ENCODE peak calls at places on chromosomes 12 and 14, in seven cellular contexts. R is CD8-positive, alpha-beta memory T cell; N is fibroblast of mammary gland; H is activated T-helper 1 cell treated with anti-CD3 and anti-CD28 coated beads, Interleukin-12 subunit alpha, Interleukin-12 subunit beta, Interleukin-2, Interleukin-4 antibody, amounts not matched to agents 30 ng/mL and 10 ng/mL and 1 ng/mL, durations not matched to agents 14 hours and 24 hours and 36 hours; A is stimulated activated CD8-positive, alpha-beta memory T cell treated with anti-CD3 and anti-CD28 coated beads, Interleukin-15, amount 100 ng/mL, for 4 hours; W is activated gamma-delta T cell treated with Interleukin-2 at 50 U/mL for 16 hours; Q is dorsolateral prefrontal cortex. G is an unnamed sample.
A peak's percentile ranks its signal among the peaks of the same experiment; 100 is the strongest.

GRCh38 chr14:101351769-101352168 is 209.5 kb upstream of the DIO3 start:
- DNase-seq in H (no peak), Q (no peak), A (no peak), W (no peak), R (no peak), N (no peak), G (no peak)

GRCh38 chr14:92677087-92677668 is 71.2 kb downstream of the LGMN start:
- DNase-seq in H (peak; percentile 24), R (no peak), W (no peak), A (no peak), N (peak; percentile 77), Q (peak; percentile 37), G (no peak)

GRCh38 chr12:75628916-75629315 is 117.5 kb upstream of the KRR1 start:
- DNase-seq in A (no peak), Q (no peak), W (no peak), R (no peak), N (no peak), H (no peak), G (no peak)

GRCh38 chr12:40058721-40059190 is 47.1 kb downstream of the SLC2A13 start:
- DNase-seq in A (no peak), Q (no peak), N (peak; percentile 6), R (no peak), H (no peak), W (no peak), G (no peak)

GRCh38 chr12:98754095-98754494 is 109.0 kb downstream of the APAF1 start:
- DNase-seq in A (no peak), H (peak; percentile 30), N (peak; percentile 71), W (no peak), R (no peak), Q (peak; percentile 82), G (peak; percentile 59)

GRCh38 chr12:108773798-108774788 is 42.8 kb upstream of the CORO1C start:
- DNase-seq in A (no peak), N (peak; percentile 82), H (no peak), Q (peak; percentile 85), R (no peak), W (no peak), G (peak; percentile 75)

GRCh38 chr12:58893421-58893986 is 26.8 kb downstream of the LRIG3 start:
- DNase-seq in R (no peak), A (no peak), Q (no peak), W (no peak), H (no peak), N (peak; percentile 70), G (no peak)

GRCh38 chr12:51752490-51752889 is 96.0 kb downstream of the FIGNL2 start:
- DNase-seq in N (peak; percentile 85), R (no peak), A (no peak), H (no peak), Q (peak; percentile 88), W (no peak), G (peak; percentile 93)

GRCh38 chr14:91320266-91320665 is 75.8 kb upstream of the GPR68 start:
- DNase-seq in R (no peak), H (no peak), Q (no peak), A (no peak), N (no peak), W (no peak), G (no peak)

GRCh38 chr14:74407021-74407800 is 18.8 kb downstream of the SYNDIG1L start:
- DNase-seq in Q (peak; percentile 29), N (no peak), A (no peak), H (no peak), R (no peak), W (no peak), G (no peak)

GRCh38 chr12:124695861-124696260 is 128.4 kb upstream of the NCOR2 start:
- DNase-seq in H (no peak), A (no peak), R (no peak), W (no peak), Q (no peak), N (no peak), G (no peak)

GRCh38 chr12:32051511-32052299 is 54.9 kb upstream of the BICD1 start:
- DNase-seq in R (no peak), N (peak; percentile 96), W (no peak), H (no peak), Q (no peak), A (no peak), G (peak; percentile 51)

GRCh38 chr12:541676-542289 is 82.0 kb downstream of the B4GALNT3 start:
- DNase-seq in Q (no peak), R (no peak), H (no peak), W (no peak), N (no peak), A (no peak), G (no peak)

GRCh38 chr12:3220382-3221321 is 143.5 kb downstream of the TSPAN9 start:
- DNase-seq in Q (no peak), R (no peak), A (no peak), N (no peak), H (no peak), W (no peak), G (no peak)

GRCh38 chr12:52351196-52352059 is 15.9 kb downstream of the KRT85 start:
- DNase-seq in N (no peak), Q (no peak), W (peak; percentile 63), H (no peak), R (peak; percentile 87), A (peak; percentile 32), G (no peak)

GRCh38 chr14:89422181-89422951 is 5.3 kb upstream of the FOXN3 start:
- DNase-seq in H (no peak), W (no peak), Q (no peak), A (no peak), N (no peak), R (no peak), G (no peak)

GRCh38 chr14:103641181-103641580 is 12.2 kb downstream of the KLC1 start:
- DNase-seq in W (no peak), Q (no peak), N (peak; percentile 76), A (no peak), R (no peak), H (no peak), G (peak; percentile 27)

GRCh38 chr12:6852651-6853354 is 853 bp downstream of the USP5 start:
- DNase-seq in Q (peak; percentile 76), H (peak; percentile 58), W (peak; percentile 34), N (peak; percentile 79), R (peak; percentile 70), A (no peak), G (peak; percentile 75)

GRCh38 chr14:70893062-70893841 is 14.0 kb upstream of the PCNX1 start:
- DNase-seq in Q (no peak), A (no peak), N (no peak), H (no peak), W (no peak), R (no peak), G (no peak)

GRCh38 chr12:33439587-33440011 is at the start of gene SYT10:
- DNase-seq in A (no peak), N (no peak), Q (peak; percentile 54), R (no peak), H (no peak), W (no peak), G (peak; percentile 53)

G was measured in GM03348.